ENCODE peak calls at places on chromosomes 1 and 21, in five cellular contexts. E is effector memory CD4-positive, alpha-beta T cell; B is activated CD4-positive, CD25-positive, alpha-beta regulatory T cell treated with anti-CD3 and anti-CD28 coated beads, Interleukin-2, amount 50 U/mL, for 72 hours; R is T follicular helper cell; H is nephron progenitor cell. F is an unnamed sample.

GRCh38 chr1:226584164-226584563 is 35.6 kb downstream of the STUM start:
- DNase-seq in E (no peak), B (no peak), R (no peak), H (no peak), F (no peak)

GRCh38 chr1:201213106-201213770 is 22.6 kb downstream of the IGFN1 start:
- DNase-seq in E (no peak), B (peak), R (no peak), H (no peak), F (no peak)

GRCh38 chr1:183081402-183082110 is 58.3 kb downstream of the LAMC1 start:
- DNase-seq in E (no peak), B (no peak), R (no peak), H (no peak), F (no peak)

GRCh38 chr1:145985129-145985501 is 11.3 kb downstream of the TXNIP start:
- DNase-seq in E (no peak), B (no peak), R (no peak), H (no peak), F (no peak)

GRCh38 chr1:109802136-109802900 is 38.6 kb upstream of the EPS8L3 start:
- DNase-seq in E (peak), B (peak), R (peak), H (peak), F (peak)

GRCh38 chr1:210328746-210329488 is at the start of gene HHAT:
- DNase-seq in E (peak), B (peak), R (peak), H (peak), F (peak)

GRCh38 chr1:15603050-15603965 is 13.9 kb upstream of the DDI2 start:
- DNase-seq in E (peak), B (peak), R (peak), H (peak), F (peak)

GRCh38 chr21:18249542-18250152 is 5.0 kb downstream of the CHODL start:
- DNase-seq in E (no peak), B (no peak), R (no peak), H (no peak), F (no peak)

GRCh38 chr1:58874757-58875755 is 91.2 kb upstream of the JUN start:
- DNase-seq in E (no peak), B (no peak), R (no peak), H (no peak), F (no peak)

GRCh38 chr1:15610167-15610566 is 7.1 kb upstream of the DDI2 start:
- DNase-seq in E (no peak), B (no peak), R (no peak), H (no peak), F (no peak)

GRCh38 chr1:15947382-15948090 is 28.4 kb downstream of the ZBTB17 start:
- DNase-seq in E (no peak), B (no peak), R (no peak), H (no peak), F (no peak)

GRCh38 chr21:27761623-27762022 is 794.7 kb upstream of the ADAMTS5 start:
- DNase-seq in E (no peak), B (no peak), R (no peak), H (no peak), F (no peak)

GRCh38 chr1:199403421-199404116 is 623.9 kb upstream of the NR5A2 start:
- DNase-seq in E (no peak), B (no peak), R (no peak), H (no peak), F (no peak)

F was measured in T-helper 22 cell.